ENCODE peak calls at places on chromosomes 12 and 14, in eight cellular contexts. Q is tibial nerve; M is Panc1; T is mucosa of descending colon; H is fibroblast of mammary gland; L is naive thymus-derived CD4-positive, alpha-beta T cell; O is left ventricle myocardium inferior; R is HCT116. J is an unnamed sample.

GRCh38 chr14:98766818-98767217 is 505.2 kb downstream of the BCL11B start:
- DNase-seq in Q (peak; percentile 39), M (no peak), T (no peak), H (no peak), L (no peak), O (no peak), R (no peak), J (no peak)

GRCh38 chr12:26425587-26426260 is 230.4 kb downstream of the SSPN start:
- DNase-seq in Q (no peak), M (no peak), T (no peak), H (no peak), L (no peak), O (no peak), R (no peak), J (no peak)

GRCh38 chr14:54258382-54258781 is 138.4 kb upstream of the CDKN3 start:
- DNase-seq in Q (no peak), M (no peak), T (no peak), H (no peak), L (no peak), O (no peak), R (no peak), J (no peak)

GRCh38 chr14:76958975-76959710 is 69.4 kb downstream of the IRF2BPL start:
- DNase-seq in Q (no peak), M (no peak), T (peak; percentile 50), H (peak; percentile 33), L (no peak), O (no peak), R (peak; percentile 64), J (no peak)

GRCh38 chr14:51211149-51211548 is 28.9 kb upstream of the TMX1 start:
- DNase-seq in Q (no peak), M (no peak), T (no peak), H (peak; percentile 74), L (no peak), O (no peak), R (no peak), J (no peak)

GRCh38 chr12:70919597-70920035 is 922 bp downstream of the PTPRR start:
- DNase-seq in Q (no peak), M (no peak), T (no peak), H (peak; percentile 28), L (no peak), O (no peak), R (no peak), J (no peak)

GRCh38 chr14:77707355-77707723 is 484 bp downstream of the ALKBH1 start:
- DNase-seq in Q (peak; percentile 16), M (peak; percentile 13), T (peak; percentile 58), H (peak; percentile 60), L (no peak), O (no peak), R (no peak), J (peak; percentile 10)

GRCh38 chr12:65728913-65729793 is 95.1 kb upstream of the HMGA2 start:
- DNase-seq in Q (no peak), M (no peak), T (peak; percentile 30), H (no peak), L (no peak), O (no peak), R (peak; percentile 59), J (no peak)

GRCh38 chr12:10673660-10674384 is at the start of gene STYK1:
- DNase-seq in Q (peak; percentile 29), M (peak; percentile 42), T (peak; percentile 93), H (peak; percentile 26), L (peak; percentile 40), O (peak; percentile 34), R (peak; percentile 81), J (no peak)

GRCh38 chr14:105487449-105487985 is 831 bp downstream of the CRIP1 start:
- DNase-seq in Q (no peak), M (no peak), T (peak; percentile 86), H (no peak), L (peak; percentile 85), O (peak; percentile 67), R (no peak), J (no peak)

GRCh38 chr14:91211017-91211416 is 33.5 kb downstream of the GPR68 start:
- DNase-seq in Q (no peak), M (no peak), T (no peak), H (no peak), L (no peak), O (no peak), R (no peak), J (no peak)

GRCh38 chr12:53623526-53623925 is 2.7 kb downstream of the ATF7 start:
- DNase-seq in Q (peak; percentile 42), M (no peak), T (no peak), H (peak; percentile 60), L (no peak), O (no peak), R (no peak), J (no peak)

GRCh38 chr12:5487971-5488955 is 56.4 kb downstream of the NTF3 start:
- DNase-seq in Q (no peak), M (no peak), T (no peak), H (no peak), L (no peak), O (no peak), R (no peak), J (no peak)

GRCh38 chr12:110176745-110177144 is 52.6 kb downstream of the IFT81 start:
- DNase-seq in Q (no peak), M (no peak), T (no peak), H (peak; percentile 61), L (no peak), O (no peak), R (no peak), J (peak; percentile 83)

GRCh38 chr12:126831115-126831514 is 1435.9 kb upstream of the TMEM132C start:
- DNase-seq in Q (no peak), M (no peak), T (no peak), H (no peak), L (no peak), O (no peak), R (no peak), J (no peak)

GRCh38 chr14:105335735-105336476 is 21.4 kb downstream of the PACS2 start:
- DNase-seq in Q (no peak), M (no peak), T (no peak), H (no peak), L (no peak), O (peak; percentile 70), R (no peak), J (no peak)

GRCh38 chr12:121404734-121405133 is 4.8 kb downstream of the RNF34 start:
- DNase-seq in Q (no peak), M (no peak), T (no peak), H (no peak), L (no peak), O (no peak), R (no peak), J (no peak)

GRCh38 chr14:38336298-38336697 is 80.4 kb upstream of the CLEC14A start:
- DNase-seq in Q (no peak), M (no peak), T (no peak), H (no peak), L (no peak), O (no peak), R (no peak), J (no peak)

GRCh38 chr14:88106377-88106776 is 101.4 kb downstream of the GPR65 start:
- DNase-seq in Q (no peak), M (no peak), T (no peak), H (no peak), L (no peak), O (no peak), R (no peak), J (no peak)

GRCh38 chr14:101808894-101809670 is 47.6 kb downstream of the PPP2R5C start:
- DNase-seq in Q (no peak), M (no peak), T (no peak), H (no peak), L (no peak), O (no peak), R (no peak), J (no peak)
- H3K4me3 ChIP-seq in Q (peak overlapping the region; percentile 61), M (peak overlapping the region; percentile 98), T (peak overlapping the region; percentile 50), H (peak overlapping the region; percentile 82), L (peak overlapping the region; percentile 92), O (peak overlapping the region; percentile 74), R (peak overlapping the region; percentile 75), J (peak overlapping the region; percentile 97)

GRCh38 chr12:6699989-6700645 is 498 bp downstream of the PIANP start:
- DNase-seq in Q (no peak), M (no peak), T (peak; percentile 35), H (no peak), L (no peak), O (no peak), R (no peak), J (no peak)

GRCh38 chr12:6698352-6699046 is 2.1 kb downstream of the PIANP start:
- DNase-seq in Q (no peak), M (no peak), T (no peak), H (no peak), L (no peak), O (no peak), R (no peak), J (no peak)

GRCh38 chr12:6699259-6699988 is 1.2 kb downstream of the PIANP start:
- DNase-seq in Q (no peak), M (no peak), T (no peak), H (no peak), L (no peak), O (no peak), R (no peak), J (no peak)

GRCh38 chr12:6701078-6701768 is 608 bp upstream of the PIANP start:
- DNase-seq in Q (no peak), M (no peak), T (no peak), H (no peak), L (no peak), O (no peak), R (no peak), J (no peak)

GRCh38 chr12:6700646-6701051 is at the start of gene PIANP:
- DNase-seq in Q (no peak), M (no peak), T (peak; percentile 57), H (no peak), L (peak; percentile 38), O (peak; percentile 38), R (no peak), J (no peak)
- H3K4me3 ChIP-seq in Q (peak within 1 kb of the TSS; percentile 2), M (peak within 1 kb of the TSS; percentile 40), T (peak within 1 kb of the TSS; percentile 22), H (peak within 1 kb of the TSS; percentile 34), L (peak within 1 kb of the TSS; percentile 62), O (peak within 1 kb of the TSS; percentile 65), R (no peak within 1 kb of the TSS), J (peak within 1 kb of the TSS; percentile 80)

GRCh38 chr12:50039151-50039835 is 14.0 kb upstream of the RACGAP1 start:
- DNase-seq in Q (peak; percentile 94), M (peak; percentile 32), T (peak; percentile 89), H (peak; percentile 72), L (peak; percentile 54), O (peak; percentile 85), R (peak; percentile 71), J (no peak)

GRCh38 chr12:50032516-50033316 is 7.4 kb upstream of the RACGAP1 start:
- DNase-seq in Q (no peak), M (no peak), T (no peak), H (no peak), L (no peak), O (no peak), R (no peak), J (no peak)

DNA sequence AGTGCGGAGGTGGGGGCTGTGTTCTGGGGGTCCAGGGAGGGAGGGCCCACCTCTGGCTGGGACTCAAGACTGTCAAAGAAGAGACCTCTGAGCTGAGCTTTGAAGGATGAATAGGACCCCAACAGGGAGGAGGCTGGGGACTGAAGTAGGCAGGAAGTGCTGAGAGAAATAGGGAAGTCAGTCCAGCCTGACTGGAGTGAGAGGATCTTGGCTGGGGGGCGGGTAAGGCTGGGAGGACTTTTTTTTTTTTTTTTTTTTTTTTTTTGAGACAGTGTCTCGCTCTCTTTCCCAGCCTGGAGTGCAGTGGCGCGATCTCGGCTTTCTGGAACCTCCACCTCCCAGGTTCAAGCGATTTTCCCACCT is 8.0 kb upstream of the RACGAP1 start:
- DNase-seq in Q (no peak), M (no peak), T (no peak), H (no peak), L (no peak), O (peak; percentile 19), R (no peak), J (no peak)
- H3K4me3 ChIP-seq in Q (peak overlapping the region; percentile 13), M (no peak overlapping the region), T (no peak overlapping the region), H (no peak overlapping the region), L (no peak overlapping the region), O (peak overlapping the region; percentile 44), R (no peak overlapping the region), J (no peak overlapping the region)

GRCh38 chr12:50024227-50024626 is 1.1 kb downstream of the RACGAP1 start:
- DNase-seq in Q (no peak), M (no peak), T (no peak), H (no peak), L (no peak), O (no peak), R (no peak), J (no peak)
- H3K4me3 ChIP-seq in Q (no peak overlapping the region), M (peak overlapping the region; percentile 71), T (no peak overlapping the region), H (peak overlapping the region; percentile 90), L (no peak overlapping the region), O (peak overlapping the region; percentile 84), R (peak overlapping the region; percentile 61), J (peak overlapping the region; percentile 87)

J was measured in SK-N-MC.